ENCODE peak calls at places on chromosomes 13 and 19, in six cellular contexts. S is B cell, R is GM12891, K is GM12892, B is EL, G is endothelial cell. I is an unnamed sample.

GRCh38 chr19:41848666-41849065 is 3.8 kb downstream of the DMRTC2 start:
- DNase-seq in G (no peak), K (no peak), B (no peak), R (no peak), S (no peak), I (no peak)

GRCh38 chr19:1279782-1280341 is 4.5 kb downstream of the FAM174C start:
- DNase-seq in K (peak), G (peak), S (peak), R (peak), B (peak), I (peak)

GRCh38 chr13:83024955-83025594 is 857.2 kb downstream of the SLITRK1 start:
- DNase-seq in G (no peak), S (no peak), B (peak), K (no peak), R (no peak), I (no peak)

GRCh38 chr13:51928231-51928630 is 66.5 kb downstream of the CCDC70 start:
- DNase-seq in B (no peak), S (no peak), G (no peak), K (no peak), R (no peak), I (no peak)

GRCh38 chr13:83312194-83312593 is 570.1 kb downstream of the SLITRK1 start:
- DNase-seq in G (no peak), S (no peak), R (no peak), K (no peak), B (peak), I (no peak)

GRCh38 chr13:41905600-41906254 is 55.2 kb downstream of the VWA8 start:
- DNase-seq in G (no peak), K (no peak), R (peak), B (peak), S (no peak), I (no peak)

GRCh38 chr19:2254052-2254872 is 2.0 kb downstream of the JSRP1 start:
- DNase-seq in S (peak), B (no peak), R (no peak), G (peak), K (no peak), I (peak)

GRCh38 chr13:109760372-109760771 is 26.0 kb downstream of the IRS2 start:
- DNase-seq in G (no peak), K (no peak), S (no peak), B (no peak), R (no peak), I (no peak)

GRCh38 chr19:43625918-43626579 is 6.6 kb upstream of the ZNF428 start:
- DNase-seq in G (no peak), S (no peak), K (no peak), R (no peak), B (no peak), I (peak)

I was measured in right cardiac atrium.